ENCODE peak calls at places on chromosomes 16 and 17, in seven cellular contexts. L, O, Z, C, J, Y and X are unnamed samples.

GRCh38 chr16:83312015-83312734 is 495.6 kb upstream of the HSBP1 start:
- DNase-seq in L (no peak), O (no peak), Z (peak), C (no peak), J (no peak), Y (peak), X (no peak)

GRCh38 chr17:14301279-14301760 is 439 bp downstream of the HS3ST3B1 start:
- DNase-seq in L (no peak), O (peak), Z (no peak), C (no peak), J (no peak), Y (no peak), X (no peak)

GRCh38 chr16:17275076-17275732 is 195.6 kb downstream of the XYLT1 start:
- DNase-seq in L (no peak), O (peak), Z (no peak), C (no peak), J (peak), Y (no peak), X (no peak)

GRCh38 chr17:45160505-45161287 is 979 bp upstream of the HEXIM2 start:
- DNase-seq in L (no peak), O (peak), Z (peak), C (peak), J (peak), Y (peak), X (peak)

GRCh38 chr17:57649731-57650484 is 95.2 kb downstream of the CCDC182 start:
- DNase-seq in L (peak), O (no peak), Z (no peak), C (no peak), J (no peak), Y (peak), X (no peak)

GRCh38 chr17:28344011-28344410 is 8.4 kb downstream of the TNFAIP1 start:
- DNase-seq in L (no peak), O (no peak), Z (no peak), C (no peak), J (no peak), Y (no peak), X (no peak)

GRCh38 chr17:77160032-77160876 is 19.5 kb downstream of the SEC14L1 start:
- DNase-seq in L (no peak), O (no peak), Z (no peak), C (peak), J (no peak), Y (no peak), X (no peak)

GRCh38 chr16:55035037-55035436 is 104.4 kb downstream of the IRX5 start:
- DNase-seq in L (no peak), O (peak), Z (no peak), C (peak), J (no peak), Y (peak), X (peak)

GRCh38 chr16:83878838-83879237 is 20.1 kb upstream of the MLYCD start:
- DNase-seq in L (peak), O (no peak), Z (no peak), C (no peak), J (no peak), Y (peak), X (no peak)

GRCh38 chr17:79988163-79988971 is 47.3 kb downstream of the TBC1D16 start:
- DNase-seq in L (no peak), O (peak), Z (no peak), C (peak), J (peak), Y (peak), X (no peak)

GRCh38 chr17:3944485-3945388 is 19.5 kb downstream of the ATP2A3 start:
- DNase-seq in L (no peak), O (peak), Z (no peak), C (no peak), J (peak), Y (peak), X (no peak)

GRCh38 chr16:31708348-31708747 is 165.3 kb upstream of the ZNF267 start:
- DNase-seq in L (no peak), O (no peak), Z (no peak), C (no peak), J (no peak), Y (no peak), X (no peak)

GRCh38 chr17:68318103-68318991 is 27.1 kb downstream of the ARSG start:
- DNase-seq in L (peak), O (no peak), Z (no peak), C (no peak), J (no peak), Y (peak), X (no peak)

GRCh38 chr17:65531508-65532431 is 29.7 kb downstream of the AXIN2 start:
- DNase-seq in L (peak), O (no peak), Z (peak), C (no peak), J (peak), Y (peak), X (no peak)

GRCh38 chr16:84577034-84577803 is 40.7 kb downstream of the COTL1 start:
- DNase-seq in L (no peak), O (no peak), Z (no peak), C (no peak), J (no peak), Y (no peak), X (peak)

GRCh38 chr17:37713028-37713431 is 31.8 kb downstream of the HNF1B start:
- DNase-seq in L (no peak), O (no peak), Z (no peak), C (no peak), J (no peak), Y (no peak), X (peak)

GRCh38 chr16:89709716-89710480 is 8.4 kb upstream of the SPATA2L start:
- DNase-seq in L (no peak), O (no peak), Z (no peak), C (no peak), J (no peak), Y (no peak), X (no peak)

GRCh38 chr17:61363601-61364462 is 35.8 kb upstream of the TBX2 start:
- DNase-seq in L (no peak), O (no peak), Z (no peak), C (no peak), J (no peak), Y (no peak), X (no peak)